ENCODE peak calls at places on chromosome 20, in five cellular contexts. D is breast epithelium, U is endothelial cell of umbilical vein, Y is GM23338, V is HCT116. J is an unnamed sample.

GRCh38 chr20:7503501-7503900 is 436.8 kb downstream of the HAO1 start:
- DNase-seq in D (no peak), U (no peak), Y (no peak), V (no peak), J (no peak)

GRCh38 chr20:55090301-55090700 is 614.9 kb downstream of the DOK5 start:
- DNase-seq in D (no peak), U (no peak), Y (no peak), V (no peak), J (no peak)

GRCh38 chr20:38751360-38751976 is 3.2 kb downstream of the ACTR5 start:
- DNase-seq in D (no peak), U (peak), Y (peak), V (peak), J (no peak)

GRCh38 chr20:5835234-5835845 is 85.1 kb downstream of the SHLD1 start:
- DNase-seq in D (no peak), U (peak), Y (no peak), V (no peak), J (no peak)

GRCh38 chr20:34850969-34851368 is 21.7 kb downstream of the GGT7 start:
- DNase-seq in D (peak), U (no peak), Y (no peak), V (no peak), J (no peak)

GRCh38 chr20:8434326-8434876 is 302.3 kb downstream of the PLCB1 start:
- DNase-seq in D (no peak), U (no peak), Y (no peak), V (no peak), J (no peak)

GRCh38 chr20:34863421-34863965 is 9.2 kb downstream of the GGT7 start:
- DNase-seq in D (no peak), U (no peak), Y (peak), V (no peak), J (no peak)

GRCh38 chr20:54255157-54255556 is 47.3 kb downstream of the PFDN4 start:
- DNase-seq in D (no peak), U (no peak), Y (no peak), V (no peak), J (no peak)

GRCh38 chr20:61251529-61252393 is at the start of gene CDH4:
- DNase-seq in D (no peak), U (no peak), Y (peak), V (no peak), J (no peak)

GRCh38 chr20:34615477-34615876 is 57.0 kb downstream of the MAP1LC3A start:
- DNase-seq in D (no peak), U (no peak), Y (no peak), V (no peak), J (no peak)

DNA sequence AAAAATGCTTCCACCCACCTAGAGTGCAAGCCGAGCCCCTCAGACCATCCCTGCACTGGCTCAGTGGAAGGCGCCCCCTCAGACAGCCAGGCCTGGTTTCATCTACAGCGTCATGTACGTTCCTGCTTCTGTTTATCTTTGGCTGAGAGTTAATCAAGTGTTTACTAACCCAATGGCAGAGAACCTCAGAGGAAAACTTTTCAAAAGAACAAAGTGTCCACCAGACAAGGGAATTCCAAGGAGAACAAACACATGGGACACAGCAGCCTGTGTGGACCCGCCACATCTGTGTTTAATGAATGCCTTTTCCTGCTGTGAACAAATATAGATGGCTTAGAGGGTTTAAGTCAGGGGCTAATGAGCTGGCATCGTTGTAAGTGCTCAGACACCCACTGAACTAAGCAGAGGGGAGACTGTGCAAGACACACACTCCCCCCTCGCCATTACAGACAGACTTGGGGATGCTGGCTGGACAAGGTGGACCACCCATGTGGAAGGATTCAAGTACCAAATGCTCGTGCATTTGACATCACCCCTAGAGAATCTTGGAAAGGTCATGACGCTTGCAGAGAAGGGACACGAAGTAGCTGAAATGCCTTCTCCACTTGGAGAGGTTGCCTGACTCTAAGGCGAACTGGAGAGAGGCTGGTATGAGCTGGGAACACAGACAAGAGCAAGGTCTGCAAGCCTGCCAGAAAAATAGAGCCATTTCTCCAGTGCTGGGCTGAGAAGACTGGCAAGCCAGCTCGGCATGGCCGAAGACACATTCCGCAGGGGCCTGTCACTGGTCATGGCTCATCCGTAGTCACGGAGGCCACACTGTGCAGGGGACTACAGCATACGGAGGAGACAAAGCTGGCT is 53.5 kb upstream of the NXT1 start:
- DNase-seq in D (no peak), U (no peak), Y (no peak), V (no peak), J (no peak)
- TF ChIP-seq POLR2AphosphoS5 in D (peak), U (no peak), Y (no peak), V (no peak), J (peak)

DNA sequence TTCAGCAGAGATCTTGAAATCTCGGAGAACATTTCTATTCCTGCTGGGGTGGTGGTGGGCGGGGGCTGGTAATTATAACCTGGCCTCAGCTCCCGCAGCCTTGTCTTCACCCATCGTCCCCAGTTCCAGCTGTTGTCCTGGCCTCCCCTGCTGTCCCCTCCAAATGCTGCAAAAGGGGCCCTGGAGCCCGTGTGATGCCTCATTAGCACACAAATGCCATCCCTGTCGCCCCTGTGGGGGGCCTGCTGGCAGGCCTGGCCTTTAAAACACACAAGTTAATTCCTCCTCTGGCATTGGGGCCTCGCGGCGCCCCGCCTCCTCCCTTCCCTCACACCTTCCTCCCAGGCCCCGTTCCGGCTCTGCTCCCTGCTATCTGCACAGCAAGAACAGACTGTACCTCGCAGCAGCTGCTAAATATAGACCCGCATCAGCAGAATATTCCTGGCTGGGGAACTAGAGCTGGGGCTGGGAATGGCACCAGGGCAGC is 85.7 kb downstream of the CDH22 start:
- DNase-seq in D (no peak), U (no peak), Y (peak), V (no peak), J (peak)
- TF ChIP-seq POLR2AphosphoS5 in D (no peak), U (no peak), Y (no peak), V (no peak), J (peak)

GRCh38 chr20:49281059-49281912 is 3.4 kb upstream of the ZNFX1 start:
- DNase-seq in D (peak), U (peak), Y (peak), V (no peak), J (no peak)
- TF ChIP-seq POLR2AphosphoS5 in D (no peak), U (peak), Y (no peak), V (peak), J (peak)

GRCh38 chr20:47258745-47259695 is 97.5 kb downstream of the ZMYND8 start:
- DNase-seq in D (no peak), U (peak), Y (no peak), V (no peak), J (no peak)

GRCh38 chr20:47256665-47257236 is 99.7 kb downstream of the ZMYND8 start:
- DNase-seq in D (no peak), U (peak), Y (no peak), V (no peak), J (no peak)

GRCh38 chr20:47257771-47258170 is 98.7 kb downstream of the ZMYND8 start:
- DNase-seq in D (no peak), U (no peak), Y (no peak), V (no peak), J (no peak)

GRCh38 chr20:47253860-47254259 is 102.6 kb downstream of the ZMYND8 start:
- DNase-seq in D (no peak), U (no peak), Y (no peak), V (no peak), J (no peak)

DNA sequence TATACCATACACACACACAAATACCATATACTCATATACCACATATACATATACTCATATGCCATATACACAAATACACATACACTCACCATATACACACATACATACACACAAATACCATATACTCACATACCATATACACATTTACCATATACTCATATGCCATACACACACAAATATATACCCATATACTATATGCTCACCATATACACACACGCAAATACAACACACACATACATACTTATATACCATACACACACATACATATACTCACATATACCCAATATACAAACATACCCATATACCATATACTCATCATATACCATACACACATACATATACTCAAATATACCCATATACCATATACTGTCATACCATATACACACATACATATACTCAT is 99.2 kb downstream of the ZMYND8 start:
- DNase-seq in D (no peak), U (no peak), Y (no peak), V (no peak), J (no peak)
- TF ChIP-seq POLR2AphosphoS5 in D (no peak), U (no peak), Y (no peak), V (no peak), J (no peak)

GRCh38 chr20:50192364-50193168 is 1.9 kb downstream of the CEBPB start:
- DNase-seq in D (peak), U (peak), Y (peak), V (peak), J (peak)
- TF ChIP-seq POLR2AphosphoS5 in D (peak), U (no peak), Y (no peak), V (peak), J (peak)

DNA sequence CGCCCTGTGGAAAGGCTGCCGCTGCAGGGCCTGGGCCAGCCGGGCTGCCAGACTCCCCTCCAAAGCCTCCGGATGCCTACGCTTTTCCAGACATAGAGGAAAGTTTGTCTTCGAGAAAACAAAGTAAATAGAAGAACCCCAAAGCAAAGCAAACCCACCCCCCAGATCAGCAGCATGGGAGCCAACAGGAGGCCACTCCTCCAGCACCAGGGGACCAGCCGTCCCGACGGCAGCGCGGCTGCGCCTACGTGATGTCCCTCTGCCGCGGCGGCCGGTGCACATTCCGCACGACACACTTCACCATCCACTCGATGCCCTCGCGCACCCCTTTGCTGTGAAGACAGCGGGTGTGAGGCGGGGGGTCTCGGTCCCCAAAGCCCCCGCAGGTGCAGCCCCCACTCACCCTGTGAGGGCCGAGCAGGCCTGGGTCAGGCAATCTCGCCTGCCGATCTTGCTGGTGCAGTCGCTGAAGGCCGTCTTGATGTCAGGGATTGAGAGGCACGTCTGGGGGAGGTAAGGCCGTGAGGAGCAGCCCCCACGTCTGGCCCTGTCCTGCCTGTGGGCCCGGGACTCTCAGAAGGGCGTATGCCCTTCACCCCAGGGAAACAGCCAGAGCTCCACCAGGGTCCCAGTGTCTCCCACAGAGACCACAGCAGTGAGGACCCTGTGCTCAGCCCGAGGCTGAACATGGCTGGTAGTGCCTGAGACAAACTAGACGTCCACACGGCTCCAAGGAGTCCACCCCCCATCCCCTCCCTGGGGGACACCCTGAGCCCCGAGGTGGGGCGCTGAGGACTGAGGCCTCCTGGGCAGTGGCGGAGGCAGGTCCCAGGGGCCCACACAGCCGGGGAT is 4.0 kb downstream of the TNFRSF6B start:
- DNase-seq in D (no peak), U (no peak), Y (no peak), V (no peak), J (no peak)
- TF ChIP-seq POLR2AphosphoS5 in D (no peak), U (peak), Y (no peak), V (no peak), J (no peak)

GRCh38 chr20:23161968-23162696 is 76.0 kb upstream of the CD93 start:
- DNase-seq in D (peak), U (peak), Y (no peak), V (no peak), J (peak)
- TF ChIP-seq POLR2AphosphoS5 in D (no peak), U (peak), Y (no peak), V (no peak), J (peak)